ENCODE peak calls at places on chromosomes 4 and X, in ten cellular contexts. K is B cell, S is natural killer cell, Z is mesothelial cell of epicardium, H is transverse colon, V is uterus, N is Panc1, F is omental fat pad, U is mammary epithelial cell, J is WTC11. R is an unnamed sample.

GRCh38 chr4:26058537-26058936 is 144.5 kb downstream of the SMIM20 start:
- DNase-seq in H (no peak), V (no peak), Z (no peak), U (peak; percentile 77), K (no peak), J (no peak), F (no peak), N (no peak), S (no peak), R (no peak)

GRCh38 chr4:127503111-127503510 is 129.6 kb upstream of the INTU start:
- DNase-seq in F (no peak), S (no peak), U (no peak), H (no peak), N (no peak), K (no peak), Z (no peak), J (no peak), V (no peak), R (no peak)

GRCh38 chr4:181845617-181846016 is 397.6 kb upstream of the TENM3 start:
- DNase-seq in J (no peak), N (no peak), S (no peak), U (peak; percentile 68), Z (no peak), F (no peak), H (no peak), K (no peak), V (no peak), R (no peak)

GRCh38 chrX:113929004-113929403 is 654.9 kb upstream of the HTR2C start:
- DNase-seq in Z (no peak), U (peak; percentile 39), K (peak; percentile 22), N (peak; percentile 22), F (no peak), J (peak; percentile 51), H (peak; percentile 17), S (no peak), V (no peak), R (peak; percentile 43)

GRCh38 chrX:80812176-80812575 is 2.5 kb upstream of the BRWD3 start:
- DNase-seq in V (no peak), H (peak; percentile 19), N (no peak), U (peak; percentile 11), J (peak; percentile 40), Z (no peak), K (peak; percentile 46), F (no peak), S (peak; percentile 25), R (peak; percentile 38)

GRCh38 chr4:41399191-41399590 is 138.8 kb upstream of the LIMCH1 start:
- DNase-seq in V (no peak), Z (no peak), S (no peak), N (no peak), H (no peak), F (no peak), K (no peak), U (no peak), J (no peak), R (no peak)

GRCh38 chr4:78720994-78721677 is 55.0 kb upstream of the BMP2K start:
- DNase-seq in Z (no peak), V (no peak), K (peak; percentile 29), S (no peak), F (no peak), J (no peak), N (no peak), U (no peak), H (peak; percentile 14), R (no peak)

GRCh38 chr4:6965329-6965728 is 55.7 kb downstream of the TBC1D14 start:
- DNase-seq in S (no peak), V (no peak), K (no peak), J (no peak), U (no peak), Z (no peak), H (no peak), F (no peak), N (no peak), R (no peak)

GRCh38 chr4:127103723-127104122 is 529.0 kb upstream of the INTU start:
- DNase-seq in J (no peak), Z (no peak), F (no peak), K (no peak), V (no peak), S (no peak), U (no peak), H (no peak), N (no peak), R (no peak)

GRCh38 chr4:144399927-144400326 is 246.0 kb upstream of the HHIP start:
- DNase-seq in U (peak; percentile 95), K (no peak), Z (no peak), H (no peak), N (peak; percentile 66), V (no peak), S (no peak), F (no peak), J (no peak), R (no peak)

GRCh38 chr4:7034262-7035081 is 8.7 kb upstream of the TADA2B start:
- DNase-seq in V (no peak), J (no peak), S (no peak), U (peak; percentile 9), F (no peak), K (no peak), H (no peak), N (no peak), Z (no peak), R (no peak)

GRCh38 chr4:83074086-83074704 is 39.2 kb downstream of the COPS4 start:
- DNase-seq in K (peak; percentile 82), H (peak; percentile 30), J (no peak), U (peak; percentile 61), Z (no peak), V (no peak), F (no peak), N (peak; percentile 35), S (no peak), R (peak; percentile 45)

GRCh38 chrX:8841911-8842310 is 40.7 kb upstream of the FAM9A start:
- DNase-seq in F (no peak), K (no peak), V (no peak), U (no peak), N (no peak), S (no peak), Z (no peak), H (no peak), J (no peak), R (no peak)

GRCh38 chr4:8285143-8285975 is 15.8 kb downstream of the HTRA3 start:
- DNase-seq in U (no peak), J (no peak), Z (no peak), S (no peak), K (no peak), F (no peak), H (no peak), N (no peak), V (no peak), R (no peak)

GRCh38 chrX:121256653-121257052 is 209.2 kb downstream of the GLUD2 start:
- DNase-seq in Z (no peak), F (no peak), S (no peak), K (no peak), H (no peak), N (no peak), J (no peak), U (no peak), V (no peak), R (no peak)

DNA sequence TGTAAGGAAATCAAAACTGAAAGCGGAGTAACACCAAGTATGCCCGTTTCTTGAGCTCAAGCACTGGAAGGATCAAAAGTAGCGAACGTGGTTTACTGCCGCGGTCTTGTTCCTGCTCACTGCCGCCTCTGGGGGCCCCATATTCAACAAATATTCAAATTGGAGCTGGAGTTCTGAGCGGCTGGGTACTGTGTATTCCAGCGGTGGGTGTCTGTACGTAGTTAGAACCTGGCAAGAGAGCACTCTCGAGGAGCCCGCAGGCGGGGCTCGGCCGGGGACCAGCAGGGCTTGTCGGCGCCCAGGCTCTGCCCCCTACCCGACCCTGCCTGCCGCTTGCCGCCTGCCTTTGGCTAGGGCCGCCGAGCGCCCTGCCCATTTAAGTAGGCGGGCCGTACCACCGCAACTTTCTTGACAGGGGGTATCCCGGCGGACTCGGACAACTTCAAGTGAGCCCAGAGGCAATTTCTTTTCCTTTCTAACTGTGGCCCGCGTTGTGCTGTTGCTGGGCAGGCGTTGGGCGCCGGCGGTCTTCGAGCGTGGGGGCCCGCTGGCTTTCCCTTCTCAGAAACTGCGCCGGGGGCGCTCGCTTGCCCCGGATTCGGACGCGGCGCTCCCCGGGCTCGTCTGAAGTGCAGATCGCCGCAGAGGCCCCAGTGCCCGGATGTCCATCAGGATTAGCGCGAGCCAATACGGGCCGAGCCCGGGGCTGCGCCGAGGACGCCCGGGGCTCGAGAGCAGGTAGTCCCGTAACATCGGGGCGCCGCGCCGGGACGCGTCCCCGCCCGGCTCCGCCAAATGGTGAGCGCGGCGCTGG is 71.9 kb downstream of the AFF1 start:
- DNase-seq in H (peak; percentile 94), V (peak; percentile 90), N (peak; percentile 59), F (peak; percentile 71), Z (peak; percentile 78), J (peak; percentile 93), S (peak; percentile 94), U (peak; percentile 93), K (peak; percentile 97), R (peak; percentile 93)
- TF ChIP-seq CTCF in H (peak; percentile 26), V (peak; percentile 12), N (peak; percentile 32), F (no peak), Z (peak; percentile 28), J (no peak), S (peak; percentile 11), U (peak; percentile 16), K (peak; percentile 32), R (no peak)

DNA sequence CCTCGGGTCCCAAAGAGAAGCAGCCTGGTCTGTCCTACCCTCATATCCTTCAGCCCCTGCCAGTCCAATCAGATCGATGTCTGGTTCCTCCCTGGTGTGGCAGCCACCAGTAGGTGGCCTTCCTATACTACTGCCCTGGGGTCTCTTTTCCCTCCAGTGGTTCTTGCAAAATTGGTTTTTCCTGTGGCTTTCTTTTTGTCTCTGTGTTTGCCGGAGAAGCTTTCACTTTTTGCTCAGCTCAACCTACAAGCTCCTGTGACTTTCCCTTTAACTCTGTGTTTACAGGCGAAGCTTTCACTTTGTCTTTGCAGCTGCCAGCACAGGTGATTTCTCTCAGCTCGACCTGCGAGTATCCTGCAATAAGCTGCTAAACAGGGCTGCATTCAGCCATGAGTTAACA is 46.8 kb downstream of the UGT2A3 start:
- DNase-seq in J (peak; percentile 17), N (no peak), S (no peak), K (no peak), F (no peak), V (no peak), Z (no peak), H (peak; percentile 25), U (peak; percentile 11), R (peak; percentile 7)
- TF ChIP-seq CTCF in J (no peak), N (peak; percentile 36), S (no peak), K (no peak), F (no peak), V (no peak), Z (no peak), H (no peak), U (no peak), R (peak; percentile 17)

GRCh38 chr4:12595986-12596385 is 888.2 kb downstream of the RAB28 start:
- DNase-seq in F (no peak), H (no peak), Z (no peak), V (no peak), S (no peak), N (no peak), K (no peak), U (no peak), J (no peak), R (no peak)
- TF ChIP-seq CTCF in F (no peak), H (no peak), Z (peak; percentile 59), V (no peak), S (no peak), N (no peak), K (no peak), U (no peak), J (no peak), R (peak; percentile 53)

DNA sequence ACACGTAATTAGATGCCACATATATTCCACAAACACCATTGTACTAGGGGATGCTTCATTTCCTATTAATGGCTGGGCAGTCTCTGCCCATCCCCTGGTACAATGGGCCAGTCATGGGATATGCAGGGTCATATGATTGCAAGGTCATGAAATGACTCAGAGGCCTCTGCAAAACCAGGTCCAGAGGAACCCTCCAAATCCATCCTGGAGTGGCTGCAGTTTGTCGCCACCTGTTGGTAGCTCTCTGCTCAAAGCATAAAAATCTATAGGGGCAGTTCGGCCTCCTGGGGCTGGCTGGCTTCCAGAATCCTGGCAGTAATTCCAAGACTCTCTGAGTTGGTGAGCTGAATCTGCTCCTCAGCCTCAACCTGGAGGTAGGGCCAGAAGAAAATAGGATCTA is 22.9 kb upstream of the PUDP start:
- DNase-seq in F (peak; percentile 20), U (no peak), V (no peak), N (no peak), J (peak; percentile 37), K (peak; percentile 42), S (peak; percentile 15), H (peak; percentile 41), Z (no peak), R (peak; percentile 15)
- TF ChIP-seq CTCF in F (no peak), U (peak; percentile 38), V (no peak), N (peak; percentile 38), J (peak; percentile 44), K (peak; percentile 25), S (peak; percentile 31), H (peak; percentile 30), Z (no peak), R (peak; percentile 47)

R was measured in endothelial cell.